ENCODE peak calls at places on chromosome 18, in six cellular contexts. V, R, A, W, D and I are unnamed samples.

GRCh38 chr18:57621252-57621607 is 406 bp downstream of the NARS1 start:
- DNase-seq in V (no peak), R (no peak), A (peak), W (peak), D (no peak), I (peak)

GRCh38 chr18:13176847-13177246 is 41.7 kb upstream of the LDLRAD4 start:
- DNase-seq in V (no peak), R (no peak), A (no peak), W (no peak), D (no peak), I (no peak)

GRCh38 chr18:45127395-45127794 is 446.7 kb downstream of the SETBP1 start:
- DNase-seq in V (no peak), R (no peak), A (peak), W (no peak), D (no peak), I (no peak)

GRCh38 chr18:48949606-48950535 is 894 bp downstream of the SMAD7 start:
- DNase-seq in V (peak), R (peak), A (peak), W (peak), D (peak), I (no peak)

GRCh38 chr18:62348474-62348873 is 23.4 kb downstream of the TNFRSF11A start:
- DNase-seq in V (no peak), R (no peak), A (no peak), W (no peak), D (no peak), I (no peak)

GRCh38 chr18:13613591-13614317 is 112.6 kb downstream of the FAM210A start:
- DNase-seq in V (no peak), R (no peak), A (no peak), W (no peak), D (no peak), I (no peak)

GRCh38 chr18:616380-616995 is 19.7 kb downstream of the CLUL1 start:
- DNase-seq in V (no peak), R (no peak), A (peak), W (no peak), D (peak), I (peak)

GRCh38 chr18:53426656-53427055 is 797.8 kb downstream of the MBD2 start:
- DNase-seq in V (no peak), R (no peak), A (no peak), W (no peak), D (no peak), I (no peak)

GRCh38 chr18:78587626-78588600 is 391.7 kb upstream of the SALL3 start:
- DNase-seq in V (no peak), R (no peak), A (no peak), W (no peak), D (no peak), I (no peak)

GRCh38 chr18:79899609-79900435 is 51.6 kb downstream of the SLC66A2 start:
- DNase-seq in V (no peak), R (no peak), A (no peak), W (no peak), D (no peak), I (no peak)

GRCh38 chr18:36095936-36096519 is 28.7 kb upstream of the RPRD1A start:
- DNase-seq in V (no peak), R (no peak), A (peak), W (no peak), D (peak), I (peak)

GRCh38 chr18:62409821-62410220 is 84.7 kb downstream of the TNFRSF11A start:
- DNase-seq in V (no peak), R (no peak), A (no peak), W (no peak), D (no peak), I (no peak)

GRCh38 chr18:5296706-5297320 is 1.3 kb upstream of the ZBTB14 start:
- DNase-seq in V (peak), R (peak), A (peak), W (peak), D (peak), I (peak)

GRCh38 chr18:22128954-22129353 is 40.4 kb upstream of the GATA6 start:
- DNase-seq in V (no peak), R (no peak), A (no peak), W (no peak), D (no peak), I (no peak)

GRCh38 chr18:59270689-59271257 is 2.5 kb downstream of the RAX start:
- DNase-seq in V (no peak), R (no peak), A (no peak), W (no peak), D (no peak), I (no peak)

GRCh38 chr18:67023059-67023458 is 419.2 kb upstream of the CDH19 start:
- DNase-seq in V (no peak), R (no peak), A (no peak), W (no peak), D (no peak), I (no peak)